ENCODE peak calls at places on chromosomes 1 and 21, in five cellular contexts. W, U, Q, G and M are unnamed samples.

GRCh38 chr21:44399955-44400790 is 46.8 kb downstream of the TRPM2 start:
- DNase-seq in W (peak), U (no peak), Q (no peak), G (no peak), M (no peak)

GRCh38 chr1:171803056-171803455 is 21.6 kb downstream of the METTL13 start:
- DNase-seq in W (no peak), U (no peak), Q (no peak), G (no peak), M (no peak)

GRCh38 chr21:41964171-41964570 is 10.4 kb upstream of the C2CD2 start:
- DNase-seq in W (no peak), U (no peak), Q (no peak), G (no peak), M (no peak)

GRCh38 chr1:231162300-231162969 is 577 bp downstream of the TRIM67 start:
- DNase-seq in W (peak), U (peak), Q (peak), G (no peak), M (peak)

GRCh38 chr1:218156602-218157001 is 128.5 kb upstream of the RRP15 start:
- DNase-seq in W (no peak), U (no peak), Q (peak), G (no peak), M (no peak)

GRCh38 chr1:10384219-10384618 is 14.6 kb upstream of the PGD start:
- DNase-seq in W (no peak), U (no peak), Q (no peak), G (no peak), M (no peak)

GRCh38 chr1:235045034-235045690 is 83.5 kb downstream of the TOMM20 start:
- DNase-seq in W (no peak), U (no peak), Q (no peak), G (no peak), M (no peak)

GRCh38 chr1:5444365-5444890 is 547.8 kb downstream of the NPHP4 start:
- DNase-seq in W (no peak), U (no peak), Q (no peak), G (no peak), M (no peak)

GRCh38 chr1:64536836-64537490 is 67.0 kb downstream of the CACHD1 start:
- DNase-seq in W (no peak), U (peak), Q (no peak), G (no peak), M (no peak)

GRCh38 chr1:4016351-4017130 is 116.5 kb upstream of the C1orf174 start:
- DNase-seq in W (no peak), U (no peak), Q (no peak), G (no peak), M (no peak)

GRCh38 chr1:39940980-39941871 is 13.7 kb upstream of the MFSD2A start:
- DNase-seq in W (no peak), U (no peak), Q (no peak), G (no peak), M (no peak)

GRCh38 chr1:185652348-185652747 is 81.8 kb upstream of the HMCN1 start:
- DNase-seq in W (no peak), U (peak), Q (no peak), G (peak), M (no peak)

GRCh38 chr1:176803042-176803441 is 340.1 kb downstream of the PAPPA2 start:
- DNase-seq in W (no peak), U (no peak), Q (no peak), G (no peak), M (no peak)

GRCh38 chr21:19607983-19608668 is 1204.5 kb upstream of the TMPRSS15 start:
- DNase-seq in W (no peak), U (no peak), Q (peak), G (no peak), M (no peak)

GRCh38 chr1:201216395-201217085 is 25.9 kb downstream of the IGFN1 start:
- DNase-seq in W (no peak), U (no peak), Q (no peak), G (no peak), M (no peak)

GRCh38 chr1:40820911-40821693 is 37.5 kb downstream of the KCNQ4 start:
- DNase-seq in W (peak), U (no peak), Q (no peak), G (no peak), M (no peak)

GRCh38 chr1:116769561-116769977 is 15.3 kb downstream of the CD2 start:
- DNase-seq in W (no peak), U (no peak), Q (no peak), G (no peak), M (no peak)

GRCh38 chr1:164651378-164651951 is 92.5 kb downstream of the PBX1 start:
- DNase-seq in W (no peak), U (no peak), Q (no peak), G (peak), M (peak)

GRCh38 chr1:170410391-170411146 is 121.4 kb upstream of the GORAB start:
- DNase-seq in W (no peak), U (no peak), Q (no peak), G (no peak), M (no peak)

GRCh38 chr21:44428281-44428942 is 26.9 kb upstream of the LRRC3 start:
- DNase-seq in W (peak), U (peak), Q (no peak), G (peak), M (peak)

GRCh38 chr1:45767035-45767434 is 16.6 kb upstream of the IPP start:
- DNase-seq in W (no peak), U (no peak), Q (no peak), G (no peak), M (no peak)

GRCh38 chr1:155091071-155092051 is 12.7 kb downstream of the EFNA3 start:
- DNase-seq in W (peak), U (peak), Q (peak), G (peak), M (peak)

GRCh38 chr1:178126261-178126660 is 32.4 kb downstream of the RASAL2 start:
- DNase-seq in W (no peak), U (peak), Q (no peak), G (no peak), M (no peak)

DNA sequence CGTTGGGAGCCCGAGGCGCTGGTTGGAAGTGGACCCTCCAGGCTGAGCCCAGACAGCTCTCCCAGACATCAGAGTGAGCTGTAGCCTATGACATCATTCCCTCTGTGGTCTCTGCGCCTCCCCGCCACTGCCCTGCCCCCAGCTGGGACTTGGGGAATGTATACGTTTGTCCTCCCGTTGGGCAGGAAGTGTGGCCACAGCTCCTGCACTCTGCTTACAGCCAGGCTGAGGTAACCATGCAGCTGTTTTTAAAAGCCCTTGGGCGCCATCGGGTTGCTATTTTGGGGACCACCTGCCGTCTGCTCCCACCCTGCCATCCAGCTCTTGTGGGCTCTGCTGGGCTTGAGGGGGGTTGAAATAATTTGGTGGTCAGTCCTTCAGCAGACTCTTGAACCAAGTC is 7.8 kb downstream of the VASH2 start:
- DNase-seq in W (no peak), U (no peak), Q (no peak), G (no peak), M (no peak)
- H3K9ac ChIP-seq in W (no peak), U (no peak), Q (no peak), G (no peak), M (no peak)

DNA sequence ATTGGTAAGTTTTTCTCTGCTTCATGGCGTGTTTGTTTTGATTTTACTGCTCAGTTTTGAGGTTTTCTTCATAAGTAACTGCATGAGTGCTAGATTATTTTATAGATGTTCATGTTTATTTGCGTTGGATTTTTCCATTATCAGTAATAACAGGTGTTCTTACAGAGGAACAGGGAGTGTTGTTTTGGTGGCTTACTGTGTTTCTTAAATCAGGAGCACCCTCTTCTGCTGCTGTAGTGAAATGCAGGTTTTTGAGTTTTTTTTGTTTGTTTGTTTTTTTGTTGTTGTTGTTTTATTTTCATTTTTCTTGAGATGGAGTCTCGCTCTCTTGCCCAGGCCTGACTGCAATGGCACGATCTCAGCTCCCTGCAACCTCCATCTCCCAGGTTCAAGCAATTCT is 32.6 kb downstream of the CTBS start:
- DNase-seq in W (peak), U (no peak), Q (peak), G (peak), M (no peak)
- TF ChIP-seq CTCF in W (no peak), U (peak), Q (peak), G (peak), M (no peak)

DNA sequence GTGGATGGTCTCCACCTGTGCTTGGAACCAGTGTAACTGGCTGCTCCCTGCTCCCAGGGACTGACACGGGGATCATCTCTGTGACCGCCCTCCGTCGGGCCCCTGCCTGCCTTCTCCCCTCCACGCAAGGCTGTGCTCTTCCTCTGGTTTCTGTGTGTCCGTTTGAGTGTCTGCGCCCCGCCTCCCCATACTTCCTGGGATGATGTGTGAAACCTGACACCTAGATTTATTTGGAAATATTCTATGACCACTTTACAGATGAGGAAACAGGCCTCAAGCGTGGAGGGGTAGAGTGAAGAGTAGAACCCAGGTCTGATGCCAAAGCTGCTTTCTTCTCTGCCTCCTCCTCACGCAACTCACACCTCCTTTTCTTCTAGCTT is 24.3 kb downstream of the LDLRAP1 start:
- DNase-seq in W (no peak), U (no peak), Q (no peak), G (no peak), M (no peak)
- H3K9ac ChIP-seq in W (no peak), U (no peak), Q (no peak), G (peak), M (no peak)

GRCh38 chr1:8339203-8339600 is 21.3 kb downstream of the SLC45A1 start:
- DNase-seq in W (no peak), U (no peak), Q (no peak), G (no peak), M (no peak)
- TF ChIP-seq CTCF in W (no peak), U (peak), Q (no peak), G (no peak), M (no peak)